ENCODE peak calls at places on chromosomes 5 and 9, in four cellular contexts. Q is A549, Y is HCT116, N is GM23338. P is an unnamed sample.

GRCh38 chr5:138594305-138595058 is 19.3 kb upstream of the HSPA9 start:
- DNase-seq in N (peak), Q (no peak), Y (no peak), P (no peak)

GRCh38 chr5:54363669-54364068 is 53.3 kb upstream of the ARL15 start:
- DNase-seq in Y (no peak), N (no peak), Q (no peak), P (no peak)

GRCh38 chr5:150357326-150358260 is at the start of gene TCOF1:
- DNase-seq in Q (peak), N (peak), Y (peak), P (peak)

GRCh38 chr5:34503379-34504346 is 152.5 kb upstream of the RAI14 start:
- DNase-seq in Y (no peak), N (no peak), Q (no peak), P (no peak)

GRCh38 chr9:27297050-27297449 is at the start of gene EQTN:
- DNase-seq in Y (no peak), N (no peak), Q (no peak), P (no peak)

GRCh38 chr5:138234651-138235050 is 21.5 kb upstream of the CDC23 start:
- DNase-seq in Y (no peak), N (no peak), Q (no peak), P (no peak)

GRCh38 chr5:68225188-68225910 is 9.8 kb downstream of the PIK3R1 start:
- DNase-seq in N (no peak), Y (no peak), Q (no peak), P (peak)

GRCh38 chr5:17148481-17148880 is 69.0 kb upstream of the BASP1 start:
- DNase-seq in N (no peak), Y (no peak), Q (no peak), P (no peak)

DNA sequence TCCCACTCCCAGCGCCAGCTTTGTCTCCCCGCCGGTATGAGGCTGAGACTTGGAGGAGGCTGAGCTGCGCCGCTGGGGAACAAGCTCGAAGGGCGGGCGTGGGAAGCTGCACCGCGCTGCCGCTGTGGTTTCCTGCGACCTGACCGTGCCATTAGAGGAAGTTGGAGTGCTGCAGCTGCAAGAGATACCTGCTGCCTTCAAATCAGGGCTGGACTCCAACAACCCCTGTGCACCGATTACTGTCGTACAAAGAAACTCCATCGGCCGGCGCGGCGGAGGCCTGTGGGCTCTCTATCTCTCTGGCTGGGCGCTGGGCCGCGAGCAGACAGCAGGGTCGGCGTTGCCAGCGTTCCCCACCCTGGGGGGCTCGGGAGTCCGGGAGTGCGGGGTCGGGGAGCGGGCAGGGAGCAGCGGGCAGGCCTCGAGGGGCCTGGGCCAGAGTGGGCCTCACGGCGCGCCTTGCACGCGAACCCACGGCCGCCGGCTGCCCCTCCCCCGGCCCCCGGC is 1.2 kb upstream of the ERBIN start:
- DNase-seq in Y (no peak), Q (peak), N (peak), P (peak)
- TF ChIP-seq REST in Y (no peak), Q (no peak), N (no peak), P (no peak)

GRCh38 chr9:91424403-91425176 is 958 bp upstream of the NFIL3 start:
- DNase-seq in Y (no peak), Q (peak), N (peak), P (peak)
- TF ChIP-seq REST in Y (no peak), Q (peak), N (no peak), P (no peak)

DNA sequence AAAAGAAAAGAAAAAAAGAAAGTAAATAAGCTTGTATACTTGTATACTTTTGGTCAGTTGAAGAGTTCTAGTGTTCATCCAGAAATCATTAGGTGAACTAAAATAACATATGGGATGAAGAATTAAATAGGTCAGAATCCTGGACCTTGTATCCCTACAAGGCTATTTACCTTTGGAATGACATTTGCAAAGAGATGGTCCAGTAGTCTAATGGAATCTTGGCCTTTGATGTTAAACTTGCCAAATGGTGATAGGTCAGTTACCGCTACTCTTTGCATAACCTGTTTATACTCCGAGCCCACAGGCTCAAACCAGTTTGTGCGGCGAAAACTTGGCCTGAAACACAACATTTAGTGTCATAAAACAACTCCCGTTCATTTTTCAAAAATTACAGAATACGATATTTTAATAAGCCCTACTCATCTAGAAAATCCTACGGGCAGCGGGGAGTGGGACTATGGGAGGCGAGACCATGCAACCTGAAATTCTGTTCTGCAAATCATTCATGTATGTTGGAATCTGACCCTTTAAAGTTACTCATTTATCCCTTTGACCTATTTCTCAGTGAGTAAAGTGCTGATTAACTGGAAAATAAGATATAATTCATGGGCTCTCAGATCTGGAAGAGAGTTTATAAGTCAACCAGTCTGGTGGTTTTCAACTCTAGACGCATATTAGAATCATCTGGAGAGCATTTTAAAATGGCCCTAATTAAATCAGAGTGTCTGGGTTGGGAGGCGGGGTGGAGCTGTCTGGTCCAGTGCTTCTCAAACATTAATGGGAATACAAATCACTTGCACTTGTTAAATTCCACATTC is 38.6 kb downstream of the DMGDH start:
- DNase-seq in N (no peak), Q (no peak), Y (no peak), P (no peak)
- TF ChIP-seq REST in N (no peak), Q (no peak), Y (no peak), P (no peak)

GRCh38 chr5:169200086-169200778 is 100.7 kb downstream of the SLIT3 start:
- DNase-seq in Q (no peak), Y (no peak), N (no peak), P (no peak)

GRCh38 chr5:169196059-169196458 is 104.9 kb downstream of the SLIT3 start:
- DNase-seq in Q (no peak), Y (no peak), N (no peak), P (no peak)

GRCh38 chr5:169202969-169203368 is 98.0 kb downstream of the SLIT3 start:
- DNase-seq in N (no peak), Y (no peak), Q (no peak), P (no peak)

GRCh38 chr5:169197343-169197742 is 103.6 kb downstream of the SLIT3 start:
- DNase-seq in Y (no peak), N (no peak), Q (peak), P (no peak)

GRCh38 chr5:169201597-169201996 is 99.3 kb downstream of the SLIT3 start:
- DNase-seq in Q (no peak), Y (no peak), N (no peak), P (peak)
- TF ChIP-seq REST in Q (no peak), Y (no peak), N (no peak), P (no peak)

GRCh38 chr9:19050637-19051591 is 1.7 kb downstream of the RRAGA start:
- DNase-seq in N (no peak), Q (no peak), Y (no peak), P (no peak)

GRCh38 chr9:19049872-19050636 is 827 bp downstream of the RRAGA start:
- DNase-seq in N (peak), Y (no peak), Q (no peak), P (peak)

DNA sequence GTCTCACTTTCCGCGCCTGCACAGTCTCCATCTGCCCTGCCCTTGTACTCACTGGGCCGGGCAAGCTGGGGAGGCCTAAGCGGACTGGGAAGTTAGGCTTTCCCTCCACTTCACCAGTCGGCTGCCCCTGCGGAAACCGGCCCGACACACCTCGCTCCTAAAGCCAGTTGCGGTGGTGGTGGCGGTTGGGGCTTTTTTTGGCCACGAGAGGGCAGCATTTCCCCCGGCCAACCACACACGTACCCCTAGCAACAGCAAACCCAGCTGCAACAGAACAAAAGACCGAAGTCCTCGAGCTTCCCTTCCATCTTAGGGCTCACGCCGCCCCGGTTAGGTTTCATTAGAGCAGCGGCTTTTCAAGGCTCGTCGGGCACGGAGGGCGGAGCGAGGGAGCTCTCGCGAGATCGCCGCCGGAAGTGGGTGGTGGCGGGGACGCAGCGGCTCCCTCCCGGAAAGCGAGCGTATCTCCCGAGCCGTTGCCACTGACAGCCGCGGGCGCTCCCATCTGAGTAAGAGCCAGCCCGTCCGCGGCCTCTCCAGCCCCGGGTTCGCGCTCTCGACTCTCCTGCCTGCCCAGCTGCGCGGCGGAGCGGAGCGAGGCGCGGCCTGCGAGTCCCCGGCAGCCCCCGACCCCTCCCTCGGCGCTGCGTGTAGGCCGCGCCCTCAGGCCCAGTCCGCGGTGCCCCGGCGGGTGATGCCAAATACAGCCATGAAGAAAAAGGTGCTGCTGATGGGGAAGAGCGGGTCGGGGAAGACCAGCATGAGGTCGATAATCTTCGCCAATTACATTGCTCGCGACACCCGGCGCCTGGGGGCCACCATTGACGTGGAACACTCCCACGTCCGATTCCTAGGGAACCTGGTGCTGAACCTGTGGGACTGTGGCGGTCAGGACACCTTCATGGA is at the start of gene RRAGA:
- DNase-seq in Q (peak), N (peak), Y (peak), P (peak)
- TF ChIP-seq REST in Q (peak), N (no peak), Y (no peak), P (no peak)

DNA sequence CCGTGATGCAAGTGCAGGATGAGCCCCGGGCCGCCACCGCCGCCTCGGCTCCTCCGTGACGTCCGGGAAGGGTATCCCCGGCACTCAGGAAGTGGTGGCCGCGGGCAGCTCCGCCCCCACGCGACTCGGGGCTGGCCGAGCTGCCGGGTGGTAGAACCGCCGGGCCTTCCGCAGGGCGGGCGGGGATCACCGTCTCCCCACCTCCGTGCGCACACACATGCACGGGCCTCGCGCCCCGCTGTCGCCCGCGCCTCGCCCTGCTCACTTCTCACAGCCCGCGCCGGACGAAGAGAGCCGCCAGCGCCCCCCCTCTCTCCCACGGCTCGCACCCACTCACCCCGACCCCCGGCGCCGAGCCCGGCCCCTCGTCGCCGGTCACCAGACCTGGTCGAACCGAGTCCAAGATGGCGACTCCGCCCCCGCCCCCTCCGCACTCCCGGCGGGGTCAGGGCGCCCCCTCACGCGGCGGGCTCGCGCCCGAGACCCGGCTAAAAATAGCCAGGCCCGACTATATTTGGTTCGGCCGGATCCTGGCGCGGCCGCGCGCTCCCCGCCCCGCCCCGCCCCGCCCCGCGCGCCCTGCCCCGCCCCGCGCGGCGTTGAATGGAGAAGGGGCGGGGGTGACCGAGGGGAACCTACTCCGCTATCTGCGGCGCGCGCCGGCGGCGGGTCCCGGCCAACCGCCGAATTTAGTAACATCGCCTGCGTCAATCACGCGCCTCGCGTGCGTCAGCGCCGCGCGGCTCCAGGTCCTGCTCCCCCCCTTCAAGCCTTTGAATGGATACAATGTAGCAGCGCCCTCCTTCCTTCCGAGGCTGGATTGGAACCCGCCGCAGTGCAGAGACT is 2.0 kb upstream of the NR4A3 start:
- DNase-seq in N (peak), Q (peak), Y (peak), P (peak)
- TF ChIP-seq REST in N (peak), Q (no peak), Y (no peak), P (peak)

DNA sequence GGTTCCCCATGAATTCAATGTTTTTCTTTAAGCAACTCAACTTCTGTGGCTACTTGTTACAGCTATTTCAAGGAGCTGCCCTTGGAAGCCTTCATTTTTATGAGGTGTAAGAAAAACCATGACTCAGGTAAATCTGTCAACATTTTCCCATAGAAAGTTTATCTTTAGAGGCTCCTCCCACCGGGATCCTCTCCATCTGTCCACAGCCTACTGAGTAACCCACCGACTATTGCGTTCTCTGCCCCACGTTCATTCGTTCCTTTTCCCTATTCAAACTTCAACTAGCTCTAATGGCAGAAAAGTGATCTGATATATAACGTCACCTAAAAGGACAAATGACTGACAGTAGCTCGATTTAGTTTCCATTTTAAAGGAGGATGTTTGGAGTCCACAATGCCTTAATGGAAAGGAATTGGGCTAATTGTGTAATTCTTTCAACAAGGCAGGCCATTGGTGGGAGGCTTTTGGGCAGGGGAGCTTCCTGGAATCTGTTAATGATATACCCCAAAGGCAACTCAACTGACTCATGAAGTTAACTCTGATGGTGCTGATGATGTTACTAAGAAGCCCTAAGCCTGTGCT is 29.3 kb upstream of the NR3C1 start:
- DNase-seq in Q (peak), N (no peak), Y (no peak), P (no peak)
- TF ChIP-seq REST in Q (no peak), N (no peak), Y (no peak), P (no peak)

DNA sequence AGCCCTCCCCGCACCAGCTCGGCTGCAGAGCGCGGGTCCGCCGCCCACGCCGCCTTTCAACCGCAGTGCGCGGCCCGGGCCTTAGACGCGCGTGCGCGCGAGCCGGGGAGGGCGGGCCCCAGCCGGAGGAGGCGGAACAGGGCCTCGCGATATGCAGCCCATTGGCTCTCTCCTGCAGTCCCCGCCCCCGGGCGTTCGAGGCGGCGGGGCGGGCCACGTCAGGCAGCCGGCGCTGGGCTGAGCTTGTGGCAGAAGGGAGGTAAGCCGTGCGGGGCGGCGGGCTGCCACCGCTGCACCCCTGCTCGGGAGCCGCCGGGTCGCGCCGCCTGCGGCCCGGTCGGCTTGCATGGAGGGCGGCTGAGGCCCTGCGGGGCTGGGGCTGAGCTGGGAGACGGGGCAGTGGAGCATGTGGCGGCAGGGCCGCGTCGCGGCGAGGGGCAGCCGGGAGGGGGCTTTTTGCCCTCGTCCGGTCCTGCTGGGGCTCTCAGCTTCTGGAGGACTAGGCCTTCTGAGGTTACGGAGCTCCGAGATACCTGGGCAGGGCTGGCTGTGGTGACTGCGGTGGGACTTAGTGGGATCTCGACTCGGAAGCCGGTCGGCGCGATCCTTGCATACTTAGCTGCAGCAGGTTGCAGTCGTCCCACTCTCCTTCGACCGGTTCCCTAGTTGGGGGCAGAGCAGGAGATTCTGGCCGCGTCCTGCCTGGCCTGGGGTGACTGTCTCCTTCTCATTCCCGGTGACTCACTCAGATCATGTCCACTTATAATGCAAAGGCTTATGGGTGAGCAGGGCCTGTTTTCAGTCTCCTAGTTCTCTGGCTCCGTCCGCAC is at the start of gene FOCAD:
- DNase-seq in Q (peak), Y (peak), N (peak), P (peak)
- TF ChIP-seq REST in Q (peak), Y (no peak), N (no peak), P (no peak)

GRCh38 chr5:65203746-65204145 is 278.0 kb downstream of the ADAMTS6 start:
- DNase-seq in Y (no peak), N (no peak), Q (no peak), P (no peak)

GRCh38 chr5:65199988-65200668 is 281.6 kb downstream of the ADAMTS6 start:
- DNase-seq in Q (no peak), Y (no peak), N (no peak), P (no peak)

GRCh38 chr5:65197899-65198776 is 283.6 kb downstream of the ADAMTS6 start:
- DNase-seq in Q (no peak), N (no peak), Y (no peak), P (no peak)

GRCh38 chr5:65194871-65195270 is 286.8 kb downstream of the ADAMTS6 start:
- DNase-seq in Q (no peak), Y (no peak), N (no peak), P (no peak)

GRCh38 chr5:65198777-65199120 is 283.0 kb downstream of the ADAMTS6 start:
- DNase-seq in Q (peak), N (no peak), Y (no peak), P (no peak)
- TF ChIP-seq REST in Q (no peak), N (no peak), Y (no peak), P (no peak)

GRCh38 chr9:36268007-36268427 is 9.8 kb upstream of the GNE start:
- DNase-seq in Q (no peak), N (no peak), Y (no peak), P (no peak)

GRCh38 chr9:36263662-36264061 is 5.4 kb upstream of the GNE start:
- DNase-seq in Y (no peak), Q (no peak), N (no peak), P (no peak)

GRCh38 chr9:36258989-36259315 is 704 bp upstream of the GNE start:
- DNase-seq in Q (no peak), Y (no peak), N (no peak), P (no peak)

DNA sequence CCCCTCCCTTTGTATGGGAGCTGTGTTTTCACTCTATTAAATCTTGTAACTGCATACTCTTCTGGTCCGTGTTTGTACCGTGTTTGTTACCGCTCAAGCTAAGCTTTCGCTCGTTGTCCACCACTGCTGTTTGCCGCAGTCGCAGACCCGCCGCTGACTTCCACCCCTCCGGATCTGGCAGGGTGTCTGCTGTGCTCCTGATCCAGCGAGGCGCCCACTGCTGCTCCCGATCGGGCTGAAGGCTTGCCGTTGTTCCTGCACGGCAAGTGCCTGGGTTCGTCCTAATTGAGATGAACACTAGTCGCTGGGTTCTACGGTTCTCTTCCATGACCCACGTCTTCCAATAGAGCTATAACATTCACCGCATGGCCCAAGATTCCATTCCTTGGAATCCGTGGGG is 6.6 kb upstream of the GNE start:
- DNase-seq in Y (no peak), N (no peak), Q (no peak), P (no peak)
- TF ChIP-seq REST in Y (no peak), N (no peak), Q (no peak), P (no peak)

P was measured in HL-60.